ENCODE peak calls at places on chromosomes 3 and 15, in seven cellular contexts. U, Z, C, E, X, V and J are unnamed samples.

GRCh38 chr15:75508741-75509532 is 57.4 kb upstream of the SIN3A start:
- DNase-seq in U (no peak), Z (peak; percentile 20), C (no peak), E (peak; percentile 33), X (no peak), V (peak; percentile 72), J (peak; percentile 8)

GRCh38 chr3:188673509-188674239 is 498.1 kb upstream of the TPRG1 start:
- DNase-seq in U (peak; percentile 92), Z (no peak), C (no peak), E (no peak), X (no peak), V (peak; percentile 92), J (peak; percentile 34)

GRCh38 chr15:68775671-68776476 is 44.8 kb downstream of the ANP32A start:
- DNase-seq in U (no peak), Z (no peak), C (no peak), E (no peak), X (no peak), V (peak; percentile 94), J (no peak)

GRCh38 chr15:77659350-77660321 is 26.9 kb upstream of the LINGO1 start:
- DNase-seq in U (no peak), Z (no peak), C (no peak), E (peak; percentile 91), X (peak; percentile 65), V (peak; percentile 71), J (no peak)

GRCh38 chr15:31325432-31325975 is 1.1 kb upstream of the KLF13 start:
- DNase-seq in U (no peak), Z (no peak), C (no peak), E (peak; percentile 43), X (peak; percentile 70), V (no peak), J (no peak)

GRCh38 chr3:71629289-71630252 is 46.0 kb upstream of the FOXP1 start:
- DNase-seq in U (no peak), Z (peak; percentile 33), C (peak; percentile 10), E (no peak), X (no peak), V (peak; percentile 73), J (peak; percentile 63)

GRCh38 chr3:42651248-42652091 is 2.0 kb upstream of the ZBTB47 start:
- DNase-seq in U (peak; percentile 26), Z (no peak), C (peak; percentile 33), E (no peak), X (no peak), V (peak; percentile 58), J (peak; percentile 26)

GRCh38 chr3:129552287-129553050 is 9.5 kb downstream of the H1-8 start:
- DNase-seq in U (no peak), Z (no peak), C (no peak), E (no peak), X (peak; percentile 13), V (no peak), J (no peak)

GRCh38 chr15:100200287-100200772 is 141.4 kb downstream of the ADAMTS17 start:
- DNase-seq in U (no peak), Z (no peak), C (no peak), E (no peak), X (no peak), V (no peak), J (no peak)

GRCh38 chr3:28376424-28376823 is 27.8 kb upstream of the AZI2 start:
- DNase-seq in U (no peak), Z (peak; percentile 21), C (no peak), E (no peak), X (no peak), V (peak; percentile 96), J (no peak)

GRCh38 chr3:115975353-115975752 is 352.0 kb downstream of the GAP43 start:
- DNase-seq in U (no peak), Z (peak; percentile 59), C (no peak), E (peak; percentile 11), X (no peak), V (peak; percentile 70), J (no peak)

GRCh38 chr3:62084558-62084957 is 288.8 kb downstream of the FEZF2 start:
- DNase-seq in U (no peak), Z (no peak), C (no peak), E (no peak), X (peak; percentile 0), V (no peak), J (no peak)

GRCh38 chr3:127107002-127107401 is 85.9 kb upstream of the PRR23E start:
- DNase-seq in U (no peak), Z (no peak), C (no peak), E (no peak), X (no peak), V (no peak), J (no peak)

GRCh38 chr3:191792580-191792979 is 331.6 kb downstream of the PYDC2 start:
- DNase-seq in U (no peak), Z (no peak), C (no peak), E (no peak), X (no peak), V (no peak), J (no peak)

GRCh38 chr3:13542142-13542541 is 6.8 kb upstream of the FBLN2 start:
- DNase-seq in U (no peak), Z (no peak), C (no peak), E (no peak), X (no peak), V (no peak), J (no peak)

GRCh38 chr3:120432105-120432860 is 18.5 kb downstream of the FSTL1 start:
- DNase-seq in U (no peak), Z (peak; percentile 77), C (no peak), E (no peak), X (no peak), V (peak; percentile 96), J (no peak)

GRCh38 chr3:189995129-189995528 is 125.6 kb downstream of the P3H2 start:
- DNase-seq in U (no peak), Z (no peak), C (no peak), E (no peak), X (no peak), V (peak; percentile 37), J (no peak)

GRCh38 chr3:141894524-141895176 is 18.2 kb downstream of the ATP1B3 start:
- DNase-seq in U (peak; percentile 46), Z (peak; percentile 63), C (peak; percentile 47), E (no peak), X (no peak), V (peak; percentile 91), J (peak; percentile 71)